ENCODE peak calls at places on chromosomes 16 and 17, in nine cellular contexts. L, P, E, M, C, J, Z, K and S are unnamed samples.

GRCh38 chr17:56593073-56593740 is at the start of gene NOG:
- DNase-seq in Z (no peak), K (peak), L (peak), E (no peak), P (no peak), J (peak), C (peak), M (peak), S (no peak)

GRCh38 chr17:48614904-48615211 is 234 bp downstream of the HOXB8 start:
- DNase-seq in K (no peak), M (no peak), E (no peak), J (no peak), P (no peak), L (no peak), Z (no peak), C (no peak), S (no peak)

GRCh38 chr17:79949646-79950292 is 85.9 kb downstream of the TBC1D16 start:
- DNase-seq in E (no peak), K (no peak), Z (no peak), J (no peak), M (no peak), P (no peak), L (no peak), C (peak), S (no peak)

GRCh38 chr16:11160676-11161115 is 95.3 kb downstream of the SOCS1 start:
- DNase-seq in J (no peak), M (no peak), Z (no peak), L (no peak), K (no peak), P (peak), E (no peak), C (no peak), S (no peak)

GRCh38 chr17:40935624-40936023 is 1.8 kb downstream of the KRT23 start:
- DNase-seq in K (no peak), C (no peak), E (no peak), M (no peak), P (no peak), L (no peak), J (no peak), Z (no peak), S (no peak)

GRCh38 chr16:70428178-70428998 is 10.5 kb downstream of the ST3GAL2 start:
- DNase-seq in Z (no peak), M (no peak), K (peak), P (peak), J (peak), E (no peak), C (peak), L (peak), S (peak)

GRCh38 chr17:1643293-1643998 is 2.1 kb downstream of the SCARF1 start:
- DNase-seq in J (no peak), L (peak), E (no peak), P (no peak), C (peak), Z (peak), K (peak), M (peak), S (no peak)

GRCh38 chr17:14926526-14927122 is 338.5 kb downstream of the PMP22 start:
- DNase-seq in J (peak), K (no peak), E (no peak), Z (peak), C (peak), M (peak), L (peak), P (peak), S (peak)

GRCh38 chr16:17780181-17780580 is 309.4 kb upstream of the XYLT1 start:
- DNase-seq in C (no peak), P (peak), Z (no peak), J (no peak), M (no peak), K (no peak), E (no peak), L (no peak), S (no peak)

GRCh38 chr17:7914771-7915610 is 1.1 kb downstream of the RNF227 start:
- DNase-seq in E (no peak), C (no peak), M (no peak), J (no peak), P (peak), L (no peak), Z (no peak), K (no peak), S (no peak)

GRCh38 chr16:50285406-50286003 is 19.2 kb downstream of the ADCY7 start:
- DNase-seq in K (no peak), J (no peak), P (no peak), L (no peak), M (peak), C (no peak), Z (no peak), E (no peak), S (no peak)

GRCh38 chr17:61510237-61510636 is 58.0 kb downstream of the TBX4 start:
- DNase-seq in P (no peak), J (no peak), M (no peak), C (no peak), L (no peak), Z (no peak), K (no peak), E (no peak), S (no peak)

GRCh38 chr17:70969540-70970034 is 800.3 kb downstream of the KCNJ2 start:
- DNase-seq in L (no peak), J (no peak), Z (no peak), M (no peak), P (no peak), K (no peak), C (no peak), E (no peak), S (no peak)

GRCh38 chr16:3032624-3033023 is 4.1 kb downstream of the BICDL2 start:
- DNase-seq in M (no peak), J (no peak), P (no peak), L (no peak), K (no peak), Z (no peak), C (no peak), E (no peak), S (no peak)

GRCh38 chr16:70478912-70479341 is 24.5 kb downstream of the FCSK start:
- DNase-seq in K (no peak), C (no peak), P (no peak), E (no peak), J (no peak), M (peak), L (no peak), Z (no peak), S (no peak)

GRCh38 chr17:40312131-40312731 is 3.3 kb downstream of the RARA start:
- DNase-seq in Z (no peak), C (no peak), K (no peak), E (no peak), M (no peak), P (no peak), L (no peak), J (no peak), S (no peak)

GRCh38 chr16:50407351-50407750 is 38.6 kb upstream of the BRD7 start:
- DNase-seq in M (no peak), P (no peak), Z (no peak), K (no peak), L (no peak), E (no peak), J (no peak), C (no peak), S (no peak)

GRCh38 chr17:31490991-31491793 is 99.7 kb downstream of the RAB11FIP4 start:
- DNase-seq in Z (no peak), M (no peak), P (peak), C (peak), K (no peak), J (no peak), E (no peak), L (no peak), S (no peak)

GRCh38 chr17:65529761-65530157 is 31.7 kb downstream of the AXIN2 start:
- DNase-seq in K (no peak), L (no peak), J (no peak), C (no peak), P (no peak), Z (no peak), E (no peak), M (no peak), S (no peak)

GRCh38 chr17:28470266-28471126 is 2.9 kb upstream of the SLC13A2 start:
- DNase-seq in Z (no peak), K (peak), L (no peak), E (no peak), C (no peak), P (peak), J (no peak), M (no peak), S (no peak)

GRCh38 chr17:75288784-75289121 is 480 bp downstream of the SLC25A19 start:
- DNase-seq in Z (no peak), E (peak), K (no peak), L (no peak), P (peak), M (peak), J (peak), C (peak), S (peak)

GRCh38 chr16:56769674-56770073 is 39.7 kb downstream of the NUP93 start:
- DNase-seq in P (no peak), K (no peak), C (no peak), Z (no peak), L (no peak), E (no peak), J (no peak), M (no peak), S (no peak)

GRCh38 chr16:74742051-74742481 is 32.6 kb downstream of the FA2H start:
- DNase-seq in J (no peak), K (no peak), C (peak), E (no peak), Z (no peak), M (peak), L (no peak), P (no peak), S (no peak)

GRCh38 chr17:78899361-78900260 is 3.4 kb downstream of the CEP295NL start:
- DNase-seq in L (no peak), J (no peak), Z (no peak), P (no peak), C (no peak), K (no peak), M (no peak), E (no peak), S (no peak)

GRCh38 chr17:31320791-31321190 is 631 bp downstream of the EVI2A start:
- DNase-seq in Z (no peak), E (no peak), M (no peak), L (no peak), P (peak), K (no peak), J (no peak), C (peak), S (no peak)

GRCh38 chr16:12186774-12187335 is 210.3 kb downstream of the SNX29 start:
- DNase-seq in K (no peak), Z (no peak), P (no peak), M (no peak), L (no peak), J (peak), E (no peak), C (no peak), S (no peak)

GRCh38 chr17:58507123-58507634 is 7.3 kb downstream of the MTMR4 start:
- DNase-seq in M (no peak), K (no peak), J (no peak), Z (no peak), L (no peak), C (peak), E (no peak), P (no peak), S (no peak)

GRCh38 chr16:54193656-54194007 is 93.0 kb downstream of the IRX3 start:
- DNase-seq in C (peak), J (peak), L (peak), E (no peak), M (peak), K (peak), Z (no peak), P (peak), S (peak)

GRCh38 chr16:57735755-57736418 is at the start of gene KATNB1:
- DNase-seq in J (peak), Z (no peak), P (no peak), L (no peak), E (no peak), K (no peak), C (no peak), M (peak), S (no peak)